ENCODE peak calls at places on chromosomes 12 and 14, in five cellular contexts. M is CD8-positive, alpha-beta T cell; N is transverse colon; V is fibroblast of lung; A is NCI-H2081. F is an unnamed sample.

GRCh38 chr12:468671-469389 is 9.1 kb downstream of the B4GALNT3 start:
- DNase-seq in A (no peak), N (no peak), V (no peak), M (no peak), F (no peak)

GRCh38 chr12:103175625-103176024 is 218.2 kb downstream of the ASCL1 start:
- DNase-seq in V (no peak), A (no peak), M (no peak), N (no peak), F (no peak)

GRCh38 chr12:106030210-106031175 is 108.3 kb downstream of the NUAK1 start:
- DNase-seq in M (no peak), A (no peak), V (peak), N (no peak), F (no peak)

GRCh38 chr12:109139360-109139759 is 23.0 kb downstream of the ACACB start:
- DNase-seq in V (no peak), N (no peak), A (no peak), M (no peak), F (no peak)

GRCh38 chr12:90858261-90858660 is 96.7 kb downstream of the CCER1 start:
- DNase-seq in M (no peak), V (peak), A (no peak), N (peak), F (no peak)

GRCh38 chr14:32190713-32191112 is 11.1 kb upstream of the RNU6-7 start:
- DNase-seq in A (no peak), V (no peak), M (no peak), N (no peak), F (no peak)

GRCh38 chr12:33180921-33181320 is 258.7 kb downstream of the SYT10 start:
- DNase-seq in A (no peak), V (no peak), N (no peak), M (no peak), F (no peak)

GRCh38 chr12:128537668-128538067 is 270.7 kb downstream of the TMEM132C start:
- DNase-seq in N (no peak), A (no peak), V (no peak), M (no peak), F (no peak)

GRCh38 chr12:40137252-40137651 is 31.4 kb upstream of the SLC2A13 start:
- DNase-seq in M (no peak), V (no peak), N (no peak), A (no peak), F (no peak)

GRCh38 chr12:9798008-9798619 is 29.2 kb upstream of the KLRF1 start:
- DNase-seq in N (peak), M (peak), V (peak), A (no peak), F (peak)

GRCh38 chr14:51959928-51960327 is 29.4 kb upstream of the RTRAF start:
- DNase-seq in M (no peak), A (no peak), N (no peak), V (no peak), F (no peak)

GRCh38 chr12:87801860-87802720 is 227.1 kb downstream of the C12orf50 start:
- DNase-seq in N (no peak), M (no peak), V (peak), A (no peak), F (no peak)